ENCODE peak calls at places on chromosome 15, in four cellular contexts. C is RPMI8226, I is DMS79 treated with DMSO at 0.1 percent for 48 hours, J is iPS-NIHi11. A is an unnamed sample.

GRCh38 chr15:72936691-72937679 is 115.3 kb upstream of the NEO1 start:
- DNase-seq in C (no peak), I (no peak), J (no peak), A (no peak)

GRCh38 chr15:70195171-70195807 is 97.6 kb upstream of the TLE3 start:
- DNase-seq in C (no peak), I (no peak), J (no peak), A (peak; percentile 38)

GRCh38 chr15:39248204-39248603 is 332.7 kb upstream of the THBS1 start:
- DNase-seq in C (no peak), I (peak; percentile 15), J (peak; percentile 29), A (no peak)

GRCh38 chr15:61390138-61390537 is 161.0 kb upstream of the RORA start:
- DNase-seq in C (no peak), I (no peak), J (no peak), A (no peak)

GRCh38 chr15:60781211-60781713 is 302.3 kb upstream of the ICE2 start:
- DNase-seq in C (no peak), I (no peak), J (no peak), A (no peak)

GRCh38 chr15:89089316-89090230 is 1.3 kb downstream of the ABHD2 start:
- DNase-seq in C (no peak), I (peak; percentile 76), J (no peak), A (no peak)

GRCh38 chr15:47439870-47440155 is 277.5 kb upstream of the SEMA6D start:
- DNase-seq in C (no peak), I (no peak), J (no peak), A (no peak)

GRCh38 chr15:70339551-70340517 is 242.1 kb upstream of the TLE3 start:
- DNase-seq in C (peak; percentile 20), I (peak; percentile 92), J (no peak), A (no peak)

GRCh38 chr15:68279779-68280745 is 2.5 kb downstream of the FEM1B start:
- DNase-seq in C (no peak), I (no peak), J (no peak), A (peak; percentile 42)

GRCh38 chr15:58762285-58762684 is 8.8 kb upstream of the MINDY2 start:
- DNase-seq in C (no peak), I (no peak), J (no peak), A (no peak)

GRCh38 chr15:93203036-93203435 is 114.0 kb upstream of the RGMA start:
- DNase-seq in C (no peak), I (no peak), J (no peak), A (no peak)

GRCh38 chr15:57654136-57654845 is 52.2 kb upstream of the POLR2M start:
- DNase-seq in C (no peak), I (peak; percentile 44), J (no peak), A (peak; percentile 51)

GRCh38 chr15:64430000-64430735 is 30.2 kb upstream of the ZNF609 start:
- DNase-seq in C (peak; percentile 55), I (peak; percentile 49), J (peak; percentile 54), A (peak; percentile 35)

GRCh38 chr15:58229297-58229768 is 91.2 kb downstream of the AQP9 start:
- DNase-seq in C (no peak), I (no peak), J (peak; percentile 64), A (no peak)

GRCh38 chr15:75361361-75361988 is 6.9 kb downstream of the MAN2C1 start:
- DNase-seq in C (no peak), I (no peak), J (no peak), A (no peak)

GRCh38 chr15:75508741-75509532 is 57.4 kb upstream of the SIN3A start:
- DNase-seq in C (peak; percentile 66), I (no peak), J (peak; percentile 23), A (peak; percentile 53)

GRCh38 chr15:49320337-49320736 is 102.7 kb upstream of the FGF7 start:
- DNase-seq in C (no peak), I (no peak), J (no peak), A (no peak)

GRCh38 chr15:75843618-75844610 is 667 bp downstream of the UBE2Q2 start:
- DNase-seq in C (peak; percentile 72), I (peak; percentile 22), J (peak; percentile 81), A (peak; percentile 48)

GRCh38 chr15:43550527-43551363 is 33.3 kb downstream of the MAP1A start:
- DNase-seq in C (no peak), I (no peak), J (no peak), A (no peak)

GRCh38 chr15:47968593-47968992 is 152.2 kb upstream of the SLC24A5 start:
- DNase-seq in C (no peak), I (no peak), J (no peak), A (no peak)

GRCh38 chr15:60539881-60540613 is 61.1 kb upstream of the ICE2 start:
- DNase-seq in C (no peak), I (no peak), J (no peak), A (no peak)

GRCh38 chr15:66109826-66110225 is 143.7 kb downstream of the MEGF11 start:
- DNase-seq in C (no peak), I (no peak), J (no peak), A (no peak)

GRCh38 chr15:86493884-86494283 is 414.2 kb downstream of the AGBL1 start:
- DNase-seq in C (no peak), I (no peak), J (no peak), A (peak; percentile 13)

GRCh38 chr15:73926191-73927002 is at the start of gene LOXL1:
- DNase-seq in C (no peak), I (peak; percentile 10), J (peak; percentile 88), A (peak; percentile 53)

GRCh38 chr15:70101459-70102113 is 3.9 kb upstream of the TLE3 start:
- DNase-seq in C (peak; percentile 89), I (peak; percentile 69), J (peak; percentile 79), A (peak; percentile 95)

GRCh38 chr15:59644757-59645156 is 12.6 kb downstream of the GTF2A2 start:
- DNase-seq in C (no peak), I (no peak), J (no peak), A (no peak)